ENCODE peak calls at places on chromosome 19, in five cellular contexts. One of them, this sample, is unnamed.

GRCh38 chr19:1057185-1057857 is 9.6 kb upstream of the ARHGAP45 start:
- DNase-seq in pancreas: no peak
- DNase-seq in Calu3: peak
- DNase-seq in IMR-90: peak
- DNase-seq in fibroblast of pulmonary artery: peak
- DNase-seq in this sample: no peak

GRCh38 chr19:17074628-17075034 is 621 bp downstream of the HAUS8 start:
- DNase-seq in pancreas: no peak
- DNase-seq in Calu3: peak
- DNase-seq in IMR-90: no peak
- DNase-seq in fibroblast of pulmonary artery: no peak
- DNase-seq in this sample: peak

GRCh38 chr19:40561947-40562346 is 14.7 kb upstream of the SHKBP1 start:
- DNase-seq in pancreas: no peak
- DNase-seq in Calu3: no peak
- DNase-seq in IMR-90: no peak
- DNase-seq in fibroblast of pulmonary artery: no peak
- DNase-seq in this sample: no peak

GRCh38 chr19:52307275-52307674 is 10.3 kb downstream of the ZNF480 start:
- DNase-seq in pancreas: no peak
- DNase-seq in Calu3: no peak
- DNase-seq in IMR-90: peak
- DNase-seq in fibroblast of pulmonary artery: peak
- DNase-seq in this sample: no peak

GRCh38 chr19:48213959-48214358 is 41.8 kb downstream of the CARD8 start:
- DNase-seq in pancreas: no peak
- DNase-seq in Calu3: no peak
- DNase-seq in IMR-90: no peak
- DNase-seq in fibroblast of pulmonary artery: no peak
- DNase-seq in this sample: no peak

GRCh38 chr19:35490364-35490763 is at the start of gene KRTDAP:
- DNase-seq in pancreas: no peak
- DNase-seq in Calu3: no peak
- DNase-seq in IMR-90: no peak
- DNase-seq in fibroblast of pulmonary artery: no peak
- DNase-seq in this sample: no peak

GRCh38 chr19:48896191-48896720 is 2.3 kb downstream of the TULP2 start:
- DNase-seq in pancreas: peak
- DNase-seq in Calu3: no peak
- DNase-seq in IMR-90: no peak
- DNase-seq in fibroblast of pulmonary artery: peak
- DNase-seq in this sample: peak

GRCh38 chr19:53254451-53255341 is at the start of gene ZNF677:
- DNase-seq in pancreas: peak
- DNase-seq in Calu3: no peak
- DNase-seq in IMR-90: peak
- DNase-seq in fibroblast of pulmonary artery: peak
- DNase-seq in this sample: peak

DNA sequence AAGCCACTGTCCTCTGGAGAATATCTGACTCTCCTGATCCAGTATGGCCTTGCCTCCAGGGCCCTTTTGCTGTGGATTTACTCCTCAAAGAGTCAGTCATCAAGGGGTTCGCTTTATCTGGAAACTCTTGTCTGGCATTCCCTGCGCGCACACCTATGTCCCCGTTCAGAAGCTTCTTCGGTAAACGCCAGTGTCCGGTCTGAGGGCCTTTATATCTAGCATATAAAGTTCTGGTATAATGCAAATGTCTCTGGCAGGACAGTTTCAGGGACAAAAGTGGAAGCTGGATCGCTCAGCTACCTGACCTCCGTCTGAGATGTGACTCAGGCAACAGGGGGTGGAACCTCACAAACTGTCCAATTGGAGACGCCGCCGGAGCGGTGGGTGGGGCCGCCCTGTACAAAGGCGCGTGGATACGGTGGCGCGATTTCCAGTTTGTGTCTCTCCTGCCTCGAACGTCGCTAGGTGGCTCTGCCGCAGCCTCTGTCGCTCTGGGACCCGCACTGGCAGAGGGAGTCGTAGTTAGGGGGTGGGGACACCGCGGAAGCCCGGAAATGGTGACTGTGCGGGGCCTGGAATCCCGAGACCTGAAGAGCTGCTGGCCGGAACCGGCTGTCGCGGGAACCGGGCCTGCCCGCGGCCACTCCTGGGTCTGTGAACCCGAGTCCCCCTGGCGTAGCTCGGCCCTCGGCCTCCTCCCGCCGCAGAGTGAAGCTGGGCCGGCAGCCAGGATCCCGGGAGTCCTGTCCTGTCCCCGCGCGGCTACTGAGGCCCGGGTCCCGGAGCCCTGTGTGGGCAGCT is 10.6 kb upstream of the ZNF709 start:
- DNase-seq in pancreas: peak
- DNase-seq in Calu3: peak
- DNase-seq in IMR-90: peak
- DNase-seq in fibroblast of pulmonary artery: peak
- DNase-seq in this sample: peak
- TF ChIP-seq CTCF in pancreas: no peak
- TF ChIP-seq CTCF in Calu3: no peak
- TF ChIP-seq CTCF in IMR-90: peak
- TF ChIP-seq CTCF in fibroblast of pulmonary artery: peak
- TF ChIP-seq CTCF in this sample: peak

DNA sequence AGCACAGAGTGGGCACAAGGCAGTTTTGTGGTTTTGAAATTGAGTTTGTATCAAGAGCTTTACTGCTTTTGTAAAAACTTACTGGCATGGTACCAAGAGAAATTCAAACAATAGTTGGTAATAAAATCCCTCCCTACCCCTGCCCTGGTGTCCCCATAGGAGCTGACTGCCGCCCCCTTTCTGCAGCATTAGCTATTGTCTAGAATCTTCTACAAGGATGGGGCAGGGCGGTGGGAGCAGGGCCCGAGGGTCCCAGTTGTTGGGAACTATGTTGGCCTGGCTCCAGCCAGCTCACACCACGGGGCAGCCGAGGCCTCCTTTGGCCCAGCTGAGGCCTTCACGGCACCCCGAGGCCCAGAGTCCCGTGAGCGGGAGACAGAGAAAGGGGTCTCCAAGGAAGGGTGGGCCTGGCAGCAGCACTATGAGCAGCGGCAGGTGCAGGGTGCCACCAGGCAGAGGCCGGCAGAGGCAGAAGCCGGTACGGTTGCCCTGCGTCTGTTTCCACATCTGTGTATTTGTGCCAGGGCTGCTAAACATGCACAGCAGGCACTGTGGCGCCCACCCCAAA is 57.9 kb downstream of the KDM4B start:
- DNase-seq in pancreas: no peak
- DNase-seq in Calu3: no peak
- DNase-seq in IMR-90: no peak
- DNase-seq in fibroblast of pulmonary artery: peak
- DNase-seq in this sample: no peak
- TF ChIP-seq CTCF in pancreas: no peak
- TF ChIP-seq CTCF in Calu3: no peak
- TF ChIP-seq CTCF in IMR-90: peak
- TF ChIP-seq CTCF in fibroblast of pulmonary artery: peak
- TF ChIP-seq CTCF in this sample: no peak

DNA sequence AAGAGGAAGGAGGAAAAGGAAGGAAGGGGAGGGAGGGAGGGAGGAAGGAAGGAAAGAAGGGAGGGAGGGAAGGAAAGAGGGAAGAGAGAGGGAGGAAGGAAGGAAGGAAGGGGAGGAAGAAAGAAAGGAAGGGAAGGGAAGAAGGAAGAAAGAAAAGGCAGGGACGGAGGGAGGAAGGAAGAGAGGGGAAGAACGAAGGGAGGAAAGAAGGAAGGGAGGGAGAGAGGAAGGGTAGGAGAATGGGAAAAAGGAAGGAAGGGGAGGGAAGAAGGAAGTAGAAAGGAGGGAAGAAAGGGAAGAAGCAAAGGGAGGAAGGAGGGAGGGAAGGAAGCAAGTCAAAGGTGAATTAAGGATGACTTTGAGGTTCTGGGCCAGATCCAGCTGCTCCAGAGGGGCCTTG is 3.0 kb downstream of the ACSBG2 start:
- DNase-seq in pancreas: no peak
- DNase-seq in Calu3: no peak
- DNase-seq in IMR-90: no peak
- DNase-seq in fibroblast of pulmonary artery: no peak
- DNase-seq in this sample: no peak
- TF ChIP-seq CTCF in pancreas: no peak
- TF ChIP-seq CTCF in Calu3: no peak
- TF ChIP-seq CTCF in IMR-90: no peak
- TF ChIP-seq CTCF in fibroblast of pulmonary artery: no peak
- TF ChIP-seq CTCF in this sample: no peak

GRCh38 chr19:27776524-27776923 is 1436.4 kb downstream of the UQCRFS1 start:
- DNase-seq in pancreas: no peak
- DNase-seq in Calu3: no peak
- DNase-seq in IMR-90: no peak
- DNase-seq in fibroblast of pulmonary artery: no peak
- DNase-seq in this sample: no peak

GRCh38 chr19:27777242-27777641 is 1435.7 kb downstream of the UQCRFS1 start:
- DNase-seq in pancreas: no peak
- DNase-seq in Calu3: no peak
- DNase-seq in IMR-90: no peak
- DNase-seq in fibroblast of pulmonary artery: no peak
- DNase-seq in this sample: no peak

GRCh38 chr19:27774827-27775226 is 1438.1 kb downstream of the UQCRFS1 start:
- DNase-seq in pancreas: no peak
- DNase-seq in Calu3: no peak
- DNase-seq in IMR-90: no peak
- DNase-seq in fibroblast of pulmonary artery: no peak
- DNase-seq in this sample: no peak

GRCh38 chr19:27775395-27775794 is 1437.6 kb downstream of the UQCRFS1 start:
- DNase-seq in pancreas: no peak
- DNase-seq in Calu3: no peak
- DNase-seq in IMR-90: no peak
- DNase-seq in fibroblast of pulmonary artery: no peak
- DNase-seq in this sample: no peak

GRCh38 chr19:27776020-27776419 is 1436.9 kb downstream of the UQCRFS1 start:
- DNase-seq in pancreas: no peak
- DNase-seq in Calu3: no peak
- DNase-seq in IMR-90: peak
- DNase-seq in fibroblast of pulmonary artery: peak
- DNase-seq in this sample: no peak
- TF ChIP-seq CTCF in pancreas: no peak
- TF ChIP-seq CTCF in Calu3: peak
- TF ChIP-seq CTCF in IMR-90: no peak
- TF ChIP-seq CTCF in fibroblast of pulmonary artery: peak
- TF ChIP-seq CTCF in this sample: no peak

GRCh38 chr19:50833802-50834167 is 411 bp upstream of the KLK15 start:
- DNase-seq in pancreas: no peak
- DNase-seq in Calu3: no peak
- DNase-seq in IMR-90: no peak
- DNase-seq in fibroblast of pulmonary artery: no peak
- DNase-seq in this sample: no peak

GRCh38 chr19:50837300-50837699 is 3.9 kb upstream of the KLK15 start:
- DNase-seq in pancreas: no peak
- DNase-seq in Calu3: no peak
- DNase-seq in IMR-90: no peak
- DNase-seq in fibroblast of pulmonary artery: no peak
- DNase-seq in this sample: no peak

GRCh38 chr19:50835103-50835784 is 1.9 kb upstream of the KLK15 start:
- DNase-seq in pancreas: no peak
- DNase-seq in Calu3: no peak
- DNase-seq in IMR-90: no peak
- DNase-seq in fibroblast of pulmonary artery: peak
- DNase-seq in this sample: no peak

GRCh38 chr19:50836543-50837195 is 3.3 kb upstream of the KLK15 start:
- DNase-seq in pancreas: no peak
- DNase-seq in Calu3: no peak
- DNase-seq in IMR-90: no peak
- DNase-seq in fibroblast of pulmonary artery: no peak
- DNase-seq in this sample: peak

GRCh38 chr19:50835785-50836542 is 2.6 kb upstream of the KLK15 start:
- DNase-seq in pancreas: peak
- DNase-seq in Calu3: peak
- DNase-seq in IMR-90: peak
- DNase-seq in fibroblast of pulmonary artery: peak
- DNase-seq in this sample: peak
- TF ChIP-seq CTCF in pancreas: no peak
- TF ChIP-seq CTCF in Calu3: no peak
- TF ChIP-seq CTCF in IMR-90: no peak
- TF ChIP-seq CTCF in fibroblast of pulmonary artery: no peak
- TF ChIP-seq CTCF in this sample: peak

DNA sequence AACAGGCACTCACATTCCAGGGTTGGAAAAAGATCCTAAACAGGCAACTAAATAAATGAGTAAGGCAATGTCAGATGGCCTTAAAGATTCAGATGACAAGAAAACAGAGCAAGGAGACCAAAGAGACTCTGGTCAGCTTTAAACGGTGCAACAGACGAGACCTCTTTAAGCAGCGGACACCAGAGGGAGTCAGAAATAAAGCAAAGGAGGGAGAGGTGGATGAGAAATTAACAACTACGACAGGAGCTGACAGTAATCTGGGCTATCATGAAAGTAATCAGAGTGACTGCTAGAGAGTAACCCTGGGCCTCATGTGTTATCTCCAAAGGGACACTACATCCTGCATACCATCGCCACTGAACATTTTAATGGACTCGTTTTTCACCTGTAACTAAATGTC is 1.1 kb downstream of the ZNF550 start:
- DNase-seq in pancreas: no peak
- DNase-seq in Calu3: no peak
- DNase-seq in IMR-90: peak
- DNase-seq in fibroblast of pulmonary artery: peak
- DNase-seq in this sample: no peak
- TF ChIP-seq CTCF in pancreas: no peak
- TF ChIP-seq CTCF in Calu3: no peak
- TF ChIP-seq CTCF in IMR-90: peak
- TF ChIP-seq CTCF in fibroblast of pulmonary artery: peak
- TF ChIP-seq CTCF in this sample: peak

GRCh38 chr19:41746593-41747227 is 8.6 kb upstream of the CEACAM6 start:
- DNase-seq in pancreas: no peak
- DNase-seq in Calu3: peak
- DNase-seq in IMR-90: peak
- DNase-seq in fibroblast of pulmonary artery: peak
- DNase-seq in this sample: peak
- TF ChIP-seq CTCF in pancreas: peak
- TF ChIP-seq CTCF in Calu3: peak
- TF ChIP-seq CTCF in IMR-90: peak
- TF ChIP-seq CTCF in fibroblast of pulmonary artery: peak
- TF ChIP-seq CTCF in this sample: peak

GRCh38 chr19:37961198-37961597 is 54.2 kb downstream of the SIPA1L3 start:
- DNase-seq in pancreas: no peak
- DNase-seq in Calu3: no peak
- DNase-seq in IMR-90: no peak
- DNase-seq in fibroblast of pulmonary artery: no peak
- DNase-seq in this sample: no peak

GRCh38 chr19:37964109-37964508 is 57.1 kb downstream of the SIPA1L3 start:
- DNase-seq in pancreas: no peak
- DNase-seq in Calu3: no peak
- DNase-seq in IMR-90: peak
- DNase-seq in fibroblast of pulmonary artery: no peak
- DNase-seq in this sample: no peak

GRCh38 chr19:37959665-37960114 is 52.7 kb downstream of the SIPA1L3 start:
- DNase-seq in pancreas: no peak
- DNase-seq in Calu3: no peak
- DNase-seq in IMR-90: no peak
- DNase-seq in fibroblast of pulmonary artery: no peak
- DNase-seq in this sample: no peak

GRCh38 chr19:37966211-37967072 is 59.4 kb downstream of the SIPA1L3 start:
- DNase-seq in pancreas: no peak
- DNase-seq in Calu3: no peak
- DNase-seq in IMR-90: peak
- DNase-seq in fibroblast of pulmonary artery: no peak
- DNase-seq in this sample: no peak

GRCh38 chr19:37963190-37963947 is 56.4 kb downstream of the SIPA1L3 start:
- DNase-seq in pancreas: no peak
- DNase-seq in Calu3: no peak
- DNase-seq in IMR-90: peak
- DNase-seq in fibroblast of pulmonary artery: peak
- DNase-seq in this sample: no peak
- TF ChIP-seq CTCF in pancreas: no peak
- TF ChIP-seq CTCF in Calu3: no peak
- TF ChIP-seq CTCF in IMR-90: no peak
- TF ChIP-seq CTCF in fibroblast of pulmonary artery: no peak
- TF ChIP-seq CTCF in this sample: no peak

This sample was measured in GM13977.